ENCODE peak calls at places on chromosomes 13 and 19, in four cellular contexts. One of them, this sample, is unnamed.

GRCh38 chr13:106496072-106496997 is 39.1 kb downstream of the EFNB2 start:
- DNase-seq in NCI-H460: no peak
- DNase-seq in LHCN-M2: no peak
- DNase-seq in substantia nigra: no peak
- DNase-seq in this sample: no peak

GRCh38 chr19:10784257-10784656 is 51.8 kb downstream of the TMED1 start:
- DNase-seq in substantia nigra: peak
- DNase-seq in LHCN-M2: no peak
- DNase-seq in NCI-H460: no peak
- DNase-seq in this sample: no peak

GRCh38 chr19:48588670-48589399 is 17.7 kb upstream of the SPACA4 start:
- DNase-seq in NCI-H460: peak
- DNase-seq in LHCN-M2: peak
- DNase-seq in substantia nigra: peak
- DNase-seq in this sample: peak

GRCh38 chr13:42720858-42721219 is 60.5 kb upstream of the FAM216B start:
- DNase-seq in LHCN-M2: no peak
- DNase-seq in substantia nigra: no peak
- DNase-seq in NCI-H460: no peak
- DNase-seq in this sample: no peak

GRCh38 chr19:11106477-11106876 is 17.2 kb downstream of the LDLR start:
- DNase-seq in LHCN-M2: no peak
- DNase-seq in substantia nigra: no peak
- DNase-seq in NCI-H460: no peak
- DNase-seq in this sample: no peak

GRCh38 chr13:31945202-31945978 is 86.2 kb upstream of the FRY start:
- DNase-seq in substantia nigra: no peak
- DNase-seq in LHCN-M2: peak
- DNase-seq in NCI-H460: peak
- DNase-seq in this sample: peak

GRCh38 chr19:1533510-1534150 is 9.8 kb downstream of the PLK5 start:
- DNase-seq in LHCN-M2: no peak
- DNase-seq in substantia nigra: no peak
- DNase-seq in NCI-H460: no peak
- DNase-seq in this sample: no peak

GRCh38 chr13:84446972-84447700 is 564.9 kb upstream of the SLITRK1 start:
- DNase-seq in NCI-H460: no peak
- DNase-seq in substantia nigra: no peak
- DNase-seq in LHCN-M2: peak
- DNase-seq in this sample: peak

GRCh38 chr19:3979674-3980352 is 5.5 kb downstream of the EEF2 start:
- DNase-seq in NCI-H460: no peak
- DNase-seq in substantia nigra: no peak
- DNase-seq in LHCN-M2: no peak
- DNase-seq in this sample: no peak

GRCh38 chr13:77386880-77387606 is 60.1 kb upstream of the MYCBP2 start:
- DNase-seq in substantia nigra: no peak
- DNase-seq in NCI-H460: no peak
- DNase-seq in LHCN-M2: peak
- DNase-seq in this sample: peak

GRCh38 chr13:33876716-33877394 is 58.9 kb downstream of the RFC3 start:
- DNase-seq in substantia nigra: no peak
- DNase-seq in LHCN-M2: no peak
- DNase-seq in NCI-H460: no peak
- DNase-seq in this sample: no peak

GRCh38 chr13:32426981-32427851 is 714 bp downstream of the N4BP2L1 start:
- DNase-seq in LHCN-M2: no peak
- DNase-seq in substantia nigra: peak
- DNase-seq in NCI-H460: no peak
- DNase-seq in this sample: no peak

GRCh38 chr19:2550431-2551171 is 74.7 kb downstream of the GADD45B start:
- DNase-seq in LHCN-M2: no peak
- DNase-seq in substantia nigra: peak
- DNase-seq in NCI-H460: no peak
- DNase-seq in this sample: peak

GRCh38 chr13:79637086-79637763 is 156.3 kb downstream of the NDFIP2 start:
- DNase-seq in substantia nigra: no peak
- DNase-seq in NCI-H460: no peak
- DNase-seq in LHCN-M2: peak
- DNase-seq in this sample: peak

GRCh38 chr19:45419396-45419795 is 4.3 kb downstream of the ERCC1 start:
- DNase-seq in NCI-H460: no peak
- DNase-seq in LHCN-M2: peak
- DNase-seq in substantia nigra: peak
- DNase-seq in this sample: peak

GRCh38 chr13:38819596-38819995 is 132.7 kb downstream of the FREM2 start:
- DNase-seq in NCI-H460: no peak
- DNase-seq in substantia nigra: no peak
- DNase-seq in LHCN-M2: no peak
- DNase-seq in this sample: no peak

GRCh38 chr19:49556412-49557398 is 23.7 kb downstream of the NOSIP start:
- DNase-seq in NCI-H460: no peak
- DNase-seq in LHCN-M2: no peak
- DNase-seq in substantia nigra: no peak
- DNase-seq in this sample: no peak

GRCh38 chr13:44153536-44153935 is 220.1 kb upstream of the SERP2 start:
- DNase-seq in substantia nigra: no peak
- DNase-seq in LHCN-M2: no peak
- DNase-seq in NCI-H460: no peak
- DNase-seq in this sample: no peak

GRCh38 chr19:45881909-45882528 is 3.9 kb downstream of the IRF2BP1 start:
- DNase-seq in NCI-H460: no peak
- DNase-seq in LHCN-M2: no peak
- DNase-seq in substantia nigra: no peak
- DNase-seq in this sample: no peak

GRCh38 chr19:50551713-50552187 is 16.5 kb downstream of the LRRC4B start:
- DNase-seq in NCI-H460: no peak
- DNase-seq in substantia nigra: peak
- DNase-seq in LHCN-M2: no peak
- DNase-seq in this sample: no peak

GRCh38 chr13:98890186-98890585 is 87.7 kb downstream of the DOCK9 start:
- DNase-seq in substantia nigra: peak
- DNase-seq in NCI-H460: no peak
- DNase-seq in LHCN-M2: peak
- DNase-seq in this sample: peak

GRCh38 chr19:50189326-50189725 is 14.1 kb upstream of the MYH14 start:
- DNase-seq in LHCN-M2: no peak
- DNase-seq in substantia nigra: no peak
- DNase-seq in NCI-H460: no peak
- DNase-seq in this sample: no peak

GRCh38 chr13:50126378-50127016 is 111.3 kb downstream of the KCNRG start:
- DNase-seq in substantia nigra: no peak
- DNase-seq in LHCN-M2: no peak
- DNase-seq in NCI-H460: peak
- DNase-seq in this sample: no peak

GRCh38 chr13:90197722-90198121 is 1149.8 kb upstream of the MIR17HG start:
- DNase-seq in substantia nigra: no peak
- DNase-seq in NCI-H460: no peak
- DNase-seq in LHCN-M2: peak
- DNase-seq in this sample: no peak

GRCh38 chr13:51221674-51222509 is at the start of gene FAM124A:
- DNase-seq in NCI-H460: peak
- DNase-seq in LHCN-M2: peak
- DNase-seq in substantia nigra: peak
- DNase-seq in this sample: peak

GRCh38 chr19:342801-343421 is 1.7 kb downstream of the MIER2 start:
- DNase-seq in substantia nigra: peak
- DNase-seq in LHCN-M2: peak
- DNase-seq in NCI-H460: no peak
- DNase-seq in this sample: peak

GRCh38 chr19:29371766-29372415 is 153.9 kb upstream of the VSTM2B start:
- DNase-seq in LHCN-M2: no peak
- DNase-seq in substantia nigra: no peak
- DNase-seq in NCI-H460: no peak
- DNase-seq in this sample: no peak